ENCODE peak calls at places on chromosomes 2 and 18, in five cellular contexts. J is HepG2, C is GM12878, S is K562, M is SK-N-SH. B is an unnamed sample.

GRCh38 chr18:12317664-12318333 is 9.8 kb downstream of the TUBB6 start:
- DNase-seq in C (no peak), M (no peak), J (no peak), S (no peak), B (no peak)

GRCh38 chr2:44778671-44779476 is 162.6 kb upstream of the SIX3 start:
- DNase-seq in C (peak), M (no peak), S (no peak), J (no peak), B (peak)

GRCh38 chr2:15674637-15675455 is 83.2 kb downstream of the DDX1 start:
- DNase-seq in S (no peak), J (no peak), C (no peak), M (no peak), B (no peak)

GRCh38 chr2:58899692-58900091 is 658.6 kb upstream of the FANCL start:
- DNase-seq in C (no peak), S (no peak), M (no peak), J (no peak), B (no peak)

GRCh38 chr18:63648241-63648640 is 4.2 kb upstream of the SERPINB4 start:
- DNase-seq in S (no peak), J (no peak), C (no peak), M (no peak), B (no peak)

GRCh38 chr2:133977385-133977784 is 276.5 kb upstream of the MGAT5 start:
- DNase-seq in S (no peak), C (no peak), J (no peak), M (no peak), B (peak)

GRCh38 chr2:215966274-215966673 is 47.1 kb downstream of the MREG start:
- DNase-seq in S (no peak), M (no peak), J (no peak), C (no peak), B (no peak)

GRCh38 chr2:148888003-148888501 is 13.0 kb downstream of the KIF5C start:
- DNase-seq in C (no peak), J (no peak), M (peak), S (no peak), B (peak)

GRCh38 chr2:96647681-96648080 is 5.1 kb downstream of the FER1L5 start:
- DNase-seq in J (no peak), M (no peak), S (no peak), C (no peak), B (no peak)

GRCh38 chr18:79011300-79011870 is 31.8 kb downstream of the SALL3 start:
- DNase-seq in S (no peak), M (no peak), J (no peak), C (no peak), B (no peak)

GRCh38 chr2:29788066-29788465 is 133.3 kb downstream of the ALK start:
- DNase-seq in C (no peak), S (no peak), M (no peak), J (no peak), B (no peak)

GRCh38 chr18:69291755-69292154 is 108.9 kb upstream of the DOK6 start:
- DNase-seq in J (no peak), C (no peak), M (no peak), S (no peak), B (no peak)

GRCh38 chr2:11612553-11613215 is 57.3 kb downstream of the NTSR2 start:
- DNase-seq in C (no peak), S (no peak), J (no peak), M (no peak), B (no peak)

GRCh38 chr18:75678662-75679061 is 251.2 kb upstream of the SMIM21 start:
- DNase-seq in M (no peak), S (no peak), J (no peak), C (no peak), B (no peak)

GRCh38 chr18:66136039-66136438 is 385.2 kb downstream of the CDH7 start:
- DNase-seq in S (no peak), M (no peak), C (no peak), J (no peak), B (no peak)

GRCh38 chr2:181516992-181517391 is 59.8 kb downstream of the ITGA4 start:
- DNase-seq in C (no peak), J (no peak), M (no peak), S (no peak), B (no peak)

GRCh38 chr2:128448331-128449225 is 129.9 kb upstream of the HS6ST1 start:
- DNase-seq in C (no peak), M (no peak), S (no peak), J (no peak), B (no peak)

GRCh38 chr2:40844353-40845277 is 392.7 kb upstream of the SLC8A1 start:
- DNase-seq in M (no peak), S (no peak), J (peak), C (no peak), B (peak)

GRCh38 chr18:44636241-44636640 is 44.4 kb upstream of the SETBP1 start:
- DNase-seq in C (no peak), S (no peak), J (no peak), M (no peak), B (no peak)

GRCh38 chr2:150280255-150280654 is 207.2 kb downstream of the RND3 start:
- DNase-seq in J (no peak), M (no peak), C (no peak), S (no peak), B (no peak)

GRCh38 chr18:47067648-47068047 is 32.2 kb upstream of the ELOA2 start:
- DNase-seq in J (no peak), S (no peak), C (no peak), M (no peak), B (no peak)

GRCh38 chr18:48801728-48802542 is 148.8 kb downstream of the SMAD7 start:
- DNase-seq in C (no peak), S (no peak), M (no peak), J (no peak), B (no peak)

GRCh38 chr2:127083819-127084503 is 23.0 kb downstream of the BIN1 start:
- DNase-seq in S (no peak), J (no peak), C (no peak), M (no peak), B (peak)

GRCh38 chr2:127085260-127085666 is 21.7 kb downstream of the BIN1 start:
- DNase-seq in S (no peak), C (peak), J (no peak), M (no peak), B (peak)

GRCh38 chr2:127082974-127083373 is 24.0 kb downstream of the BIN1 start:
- DNase-seq in C (no peak), J (no peak), S (no peak), M (no peak), B (no peak)

GRCh38 chr2:127086800-127087737 is 19.9 kb downstream of the BIN1 start:
- DNase-seq in J (no peak), S (peak), C (peak), M (peak), B (peak)

GRCh38 chr2:127084611-127085031 is 22.3 kb downstream of the BIN1 start:
- DNase-seq in J (no peak), S (no peak), M (no peak), C (no peak), B (peak)
- TF ChIP-seq GABPA in J (no peak), S (no peak), M (no peak), C (no peak), B (no peak)

DNA sequence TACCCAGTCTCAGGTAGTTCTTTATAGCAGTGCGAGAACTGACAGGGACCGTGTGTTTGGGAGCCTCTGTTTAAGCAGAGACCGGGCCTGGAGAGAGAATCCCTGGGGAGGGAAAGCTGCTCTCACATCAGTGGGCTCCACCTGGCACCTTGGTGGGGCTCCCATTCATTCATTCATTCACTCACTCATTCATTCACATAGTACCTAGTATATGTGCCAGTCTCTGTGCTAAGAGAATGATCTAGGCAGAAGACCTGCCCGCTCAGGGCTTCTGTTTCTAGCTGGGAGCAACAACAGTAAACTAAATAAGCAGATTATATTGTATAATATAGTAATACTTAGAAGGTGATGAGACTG is 17.8 kb downstream of the HPCAL1 start:
- DNase-seq in S (no peak), C (no peak), J (no peak), M (no peak), B (no peak)
- TF ChIP-seq CTCF in S (no peak), C (no peak), J (no peak), M (no peak), B (no peak)

GRCh38 chr2:188765522-188765921 is 208.7 kb upstream of the COL3A1 start:
- DNase-seq in J (peak), M (no peak), S (no peak), C (no peak), B (no peak)
- TF ChIP-seq REST in J (no peak), M (no peak), S (no peak), C (no peak), B (no peak)

GRCh38 chr2:65402339-65402738 is 30.1 kb downstream of the SPRED2 start:
- DNase-seq in J (no peak), C (no peak), S (no peak), M (peak), B (no peak)
- TF ChIP-seq GABPA in J (no peak), C (no peak), S (no peak), M (no peak), B (no peak)

DNA sequence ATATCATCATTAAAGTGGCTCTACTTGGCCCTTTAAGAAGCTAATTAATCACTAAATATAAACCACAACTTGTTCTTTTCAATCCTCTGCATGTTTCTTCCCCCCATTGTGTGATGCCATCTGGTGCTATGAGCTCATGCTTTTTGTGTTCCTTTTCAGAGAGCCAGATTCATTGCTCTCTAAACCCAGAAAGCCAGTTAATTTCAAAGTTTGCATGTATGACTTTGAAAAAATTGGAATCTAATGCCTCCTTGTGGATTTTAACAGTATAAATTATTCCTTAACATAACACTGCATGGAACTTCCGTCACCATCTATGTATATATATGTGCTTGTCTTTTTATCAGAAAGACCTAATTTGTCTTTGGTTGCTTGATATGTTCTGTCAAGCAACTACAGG is 31.1 kb downstream of the TMEM178A start:
- DNase-seq in M (peak), S (no peak), C (no peak), J (peak), B (no peak)
- TF ChIP-seq CTCF in M (peak), S (peak), C (no peak), J (peak), B (no peak)

GRCh38 chr2:74267068-74267467 is 68.7 kb downstream of the MTHFD2 start:
- DNase-seq in M (no peak), C (no peak), J (peak), S (peak), B (no peak)
- TF ChIP-seq REST in M (no peak), C (no peak), J (no peak), S (no peak), B (no peak)